ENCODE peak calls at places on chromosomes 4 and X, in ten cellular contexts. One of them, this sample, is unnamed.

GRCh38 chr4:165921546-165921945 is 48.5 kb downstream of the TLL1 start:
- DNase-seq in DND-41: no peak
- DNase-seq in right atrium auricular region: no peak
- DNase-seq in MM.1S: no peak
- DNase-seq in suprapubic skin: no peak
- DNase-seq in transverse colon: no peak
- DNase-seq in H9: no peak
- DNase-seq in psoas muscle: no peak
- DNase-seq in upper lobe of left lung: no peak
- DNase-seq in tibial artery: no peak
- DNase-seq in this sample: no peak

GRCh38 chr4:71833175-71833900 is 49.5 kb upstream of the GC start:
- DNase-seq in DND-41: no peak
- DNase-seq in upper lobe of left lung: peak; percentile 40
- DNase-seq in suprapubic skin: no peak
- DNase-seq in MM.1S: no peak
- DNase-seq in H9: no peak
- DNase-seq in transverse colon: peak; percentile 41
- DNase-seq in tibial artery: no peak
- DNase-seq in right atrium auricular region: no peak
- DNase-seq in psoas muscle: no peak
- DNase-seq in this sample: no peak

GRCh38 chr4:84855774-84856173 is 110.7 kb downstream of the WDFY3 start:
- DNase-seq in DND-41: no peak
- DNase-seq in suprapubic skin: no peak
- DNase-seq in MM.1S: no peak
- DNase-seq in tibial artery: peak; percentile 28
- DNase-seq in H9: no peak
- DNase-seq in psoas muscle: no peak
- DNase-seq in transverse colon: no peak
- DNase-seq in right atrium auricular region: no peak
- DNase-seq in upper lobe of left lung: no peak
- DNase-seq in this sample: peak; percentile 10

GRCh38 chr4:6410078-6410477 is 62.3 kb downstream of the PPP2R2C start:
- DNase-seq in DND-41: no peak
- DNase-seq in MM.1S: no peak
- DNase-seq in tibial artery: no peak
- DNase-seq in upper lobe of left lung: no peak
- DNase-seq in H9: no peak
- DNase-seq in transverse colon: no peak
- DNase-seq in suprapubic skin: no peak
- DNase-seq in right atrium auricular region: no peak
- DNase-seq in psoas muscle: no peak
- DNase-seq in this sample: no peak

GRCh38 chr4:61431131-61431530 is 231.0 kb downstream of the ADGRL3 start:
- DNase-seq in upper lobe of left lung: no peak
- DNase-seq in psoas muscle: no peak
- DNase-seq in MM.1S: no peak
- DNase-seq in transverse colon: no peak
- DNase-seq in suprapubic skin: no peak
- DNase-seq in tibial artery: no peak
- DNase-seq in right atrium auricular region: no peak
- DNase-seq in DND-41: no peak
- DNase-seq in H9: no peak
- DNase-seq in this sample: no peak

GRCh38 chr4:184441461-184442392 is 32.6 kb downstream of the IRF2 start:
- DNase-seq in transverse colon: no peak
- DNase-seq in H9: peak; percentile 52
- DNase-seq in MM.1S: no peak
- DNase-seq in tibial artery: no peak
- DNase-seq in suprapubic skin: no peak
- DNase-seq in upper lobe of left lung: no peak
- DNase-seq in psoas muscle: no peak
- DNase-seq in DND-41: no peak
- DNase-seq in right atrium auricular region: no peak
- DNase-seq in this sample: no peak

GRCh38 chr4:97370581-97370980 is 772.7 kb downstream of the STPG2 start:
- DNase-seq in suprapubic skin: no peak
- DNase-seq in DND-41: no peak
- DNase-seq in MM.1S: no peak
- DNase-seq in transverse colon: no peak
- DNase-seq in tibial artery: no peak
- DNase-seq in upper lobe of left lung: no peak
- DNase-seq in psoas muscle: no peak
- DNase-seq in right atrium auricular region: no peak
- DNase-seq in H9: no peak
- DNase-seq in this sample: no peak

GRCh38 chr4:18566970-18567799 is 545.6 kb upstream of the LCORL start:
- DNase-seq in psoas muscle: no peak
- DNase-seq in H9: no peak
- DNase-seq in right atrium auricular region: no peak
- DNase-seq in suprapubic skin: no peak
- DNase-seq in DND-41: no peak
- DNase-seq in transverse colon: no peak
- DNase-seq in MM.1S: no peak
- DNase-seq in tibial artery: no peak
- DNase-seq in upper lobe of left lung: no peak
- DNase-seq in this sample: no peak

GRCh38 chrX:10750581-10750980 is 130.2 kb upstream of the MID1 start:
- DNase-seq in upper lobe of left lung: no peak
- DNase-seq in suprapubic skin: no peak
- DNase-seq in right atrium auricular region: no peak
- DNase-seq in psoas muscle: no peak
- DNase-seq in H9: no peak
- DNase-seq in transverse colon: no peak
- DNase-seq in MM.1S: no peak
- DNase-seq in tibial artery: no peak
- DNase-seq in DND-41: no peak
- DNase-seq in this sample: no peak

GRCh38 chr4:87026795-87027495 is 92.1 kb downstream of the AFF1 start:
- DNase-seq in suprapubic skin: no peak
- DNase-seq in MM.1S: no peak
- DNase-seq in DND-41: no peak
- DNase-seq in H9: no peak
- DNase-seq in transverse colon: no peak
- DNase-seq in upper lobe of left lung: peak; percentile 50
- DNase-seq in tibial artery: no peak
- DNase-seq in right atrium auricular region: no peak
- DNase-seq in psoas muscle: no peak
- DNase-seq in this sample: peak; percentile 58

GRCh38 chr4:184814686-184815045 is 11.1 kb downstream of the ACSL1 start:
- DNase-seq in transverse colon: no peak
- DNase-seq in right atrium auricular region: no peak
- DNase-seq in tibial artery: no peak
- DNase-seq in H9: no peak
- DNase-seq in DND-41: no peak
- DNase-seq in suprapubic skin: peak; percentile 44
- DNase-seq in psoas muscle: no peak
- DNase-seq in upper lobe of left lung: no peak
- DNase-seq in MM.1S: no peak
- DNase-seq in this sample: no peak

GRCh38 chr4:121421594-121421993 is 40.8 kb upstream of the QRFPR start:
- DNase-seq in MM.1S: peak; percentile 26
- DNase-seq in psoas muscle: no peak
- DNase-seq in transverse colon: no peak
- DNase-seq in H9: no peak
- DNase-seq in suprapubic skin: no peak
- DNase-seq in upper lobe of left lung: no peak
- DNase-seq in right atrium auricular region: no peak
- DNase-seq in tibial artery: no peak
- DNase-seq in DND-41: no peak
- DNase-seq in this sample: no peak
- TF ChIP-seq CTCF in MM.1S: peak; percentile 54
- TF ChIP-seq CTCF in psoas muscle: no peak
- TF ChIP-seq CTCF in transverse colon: no peak
- TF ChIP-seq CTCF in H9: peak; percentile 80
- TF ChIP-seq CTCF in suprapubic skin: no peak
- TF ChIP-seq CTCF in upper lobe of left lung: peak; percentile 22
- TF ChIP-seq CTCF in right atrium auricular region: peak; percentile 33
- TF ChIP-seq CTCF in tibial artery: no peak
- TF ChIP-seq CTCF in DND-41: peak; percentile 52
- TF ChIP-seq CTCF in this sample: no peak

GRCh38 chr4:168720396-168720795 is 223.5 kb downstream of the PALLD start:
- DNase-seq in H9: no peak
- DNase-seq in tibial artery: no peak
- DNase-seq in suprapubic skin: no peak
- DNase-seq in transverse colon: no peak
- DNase-seq in DND-41: no peak
- DNase-seq in upper lobe of left lung: no peak
- DNase-seq in psoas muscle: no peak
- DNase-seq in right atrium auricular region: no peak
- DNase-seq in MM.1S: no peak
- DNase-seq in this sample: no peak
- H3K4me1 ChIP-seq in H9: peaks cover 3% of the 10 kb centered on the region
- H3K4me1 ChIP-seq in tibial artery: no peaks in the 10 kb centered on the region
- H3K4me1 ChIP-seq in suprapubic skin: peaks cover 26% of the 10 kb centered on the region
- H3K4me1 ChIP-seq in transverse colon: peaks cover 7% of the 10 kb centered on the region
- H3K4me1 ChIP-seq in DND-41: no peaks in the 10 kb centered on the region
- H3K4me1 ChIP-seq in upper lobe of left lung: peaks cover 14% of the 10 kb centered on the region
- H3K4me1 ChIP-seq in psoas muscle: peaks cover 20% of the 10 kb centered on the region
- H3K4me1 ChIP-seq in right atrium auricular region: peaks cover 51% of the 10 kb centered on the region
- H3K4me1 ChIP-seq in MM.1S: no peaks in the 10 kb centered on the region
- H3K4me1 ChIP-seq in this sample: peaks cover 24% of the 10 kb centered on the region

DNA sequence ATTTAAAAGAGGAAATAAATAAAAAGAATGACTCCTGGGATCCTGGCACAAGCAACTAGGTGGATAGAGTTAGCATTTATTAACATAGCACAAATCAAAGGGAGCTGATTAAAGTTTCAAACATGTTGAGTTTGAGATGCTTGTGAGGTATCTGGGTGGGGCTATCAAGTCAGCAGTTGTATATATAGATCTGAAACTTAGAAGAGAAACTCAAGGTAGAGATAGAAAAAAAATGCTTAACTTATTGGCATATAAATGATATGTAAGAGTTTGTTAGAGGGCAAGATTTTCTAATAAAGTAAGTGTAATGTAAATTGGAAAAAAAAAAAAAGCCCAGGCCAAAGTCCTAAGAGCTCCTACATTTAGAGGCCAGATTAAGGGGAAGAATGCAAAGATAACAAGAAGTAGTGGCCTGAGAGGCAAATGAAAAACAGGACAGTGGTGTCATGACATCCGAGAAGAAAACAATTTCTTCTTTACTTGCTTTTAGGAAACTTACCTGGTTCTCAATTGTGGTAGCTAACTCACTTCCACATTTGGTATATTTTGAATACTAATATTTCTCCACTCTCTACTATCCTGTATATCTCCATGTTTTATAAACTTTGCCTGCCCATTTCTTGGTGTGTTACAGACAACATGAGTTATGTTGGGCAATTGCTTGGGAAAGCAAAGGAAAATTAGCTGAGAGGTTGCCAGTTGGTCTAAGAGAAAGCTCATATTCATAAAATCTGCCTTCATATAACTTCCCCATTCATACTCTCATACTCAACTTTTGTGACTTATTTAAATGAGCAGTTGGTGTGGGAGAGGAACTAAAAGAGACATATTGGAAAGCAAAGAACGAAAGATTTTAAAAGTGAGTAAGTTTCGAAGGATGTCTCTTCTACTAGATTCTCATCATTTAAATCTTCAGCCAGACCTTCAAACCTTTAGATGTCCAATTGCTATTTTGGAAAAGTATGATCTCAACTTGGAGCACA is 169.3 kb downstream of the PARM1 start:
- DNase-seq in psoas muscle: no peak
- DNase-seq in transverse colon: no peak
- DNase-seq in H9: no peak
- DNase-seq in DND-41: no peak
- DNase-seq in right atrium auricular region: no peak
- DNase-seq in upper lobe of left lung: no peak
- DNase-seq in tibial artery: no peak
- DNase-seq in MM.1S: peak; percentile 87
- DNase-seq in suprapubic skin: no peak
- DNase-seq in this sample: no peak
- TF ChIP-seq CTCF in psoas muscle: no peak
- TF ChIP-seq CTCF in transverse colon: no peak
- TF ChIP-seq CTCF in H9: no peak
- TF ChIP-seq CTCF in DND-41: no peak
- TF ChIP-seq CTCF in right atrium auricular region: no peak
- TF ChIP-seq CTCF in upper lobe of left lung: no peak
- TF ChIP-seq CTCF in tibial artery: no peak
- TF ChIP-seq CTCF in MM.1S: no peak
- TF ChIP-seq CTCF in suprapubic skin: no peak
- TF ChIP-seq CTCF in this sample: no peak

DNA sequence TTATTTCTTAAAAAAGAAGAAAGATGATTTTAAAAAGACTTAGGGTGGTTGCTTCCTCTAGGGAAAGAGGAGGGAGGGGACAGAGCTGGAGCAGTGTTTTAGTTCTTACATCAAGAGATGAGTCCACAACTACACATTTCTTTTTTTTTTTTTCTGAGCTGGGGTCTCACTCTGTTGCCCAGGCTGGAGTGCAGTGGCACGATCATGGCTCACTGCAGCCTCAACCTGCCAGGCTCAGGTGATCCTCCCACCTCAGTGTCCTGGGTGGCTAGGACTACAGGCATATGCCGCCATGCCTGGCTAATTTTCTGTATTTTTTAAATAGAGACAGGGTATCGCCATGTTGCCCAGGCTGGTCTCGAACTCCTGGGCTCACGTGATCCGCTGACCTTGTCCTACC is 17.2 kb downstream of the SH3KBP1 start:
- DNase-seq in tibial artery: no peak
- DNase-seq in H9: no peak
- DNase-seq in right atrium auricular region: no peak
- DNase-seq in psoas muscle: no peak
- DNase-seq in DND-41: no peak
- DNase-seq in suprapubic skin: no peak
- DNase-seq in MM.1S: no peak
- DNase-seq in transverse colon: no peak
- DNase-seq in upper lobe of left lung: no peak
- DNase-seq in this sample: no peak
- H3K4me1 ChIP-seq in tibial artery: no peaks in the 10 kb centered on the region
- H3K4me1 ChIP-seq in H9: no peaks in the 10 kb centered on the region
- H3K4me1 ChIP-seq in right atrium auricular region: no peaks in the 10 kb centered on the region
- H3K4me1 ChIP-seq in psoas muscle: peaks cover 11% of the 10 kb centered on the region
- H3K4me1 ChIP-seq in DND-41: peaks cover 73% of the 10 kb centered on the region
- H3K4me1 ChIP-seq in suprapubic skin: no peaks in the 10 kb centered on the region
- H3K4me1 ChIP-seq in MM.1S: peaks cover 49% of the 10 kb centered on the region
- H3K4me1 ChIP-seq in transverse colon: no peaks in the 10 kb centered on the region
- H3K4me1 ChIP-seq in upper lobe of left lung: peaks cover 13% of the 10 kb centered on the region
- H3K4me1 ChIP-seq in this sample: no peaks in the 10 kb centered on the region

GRCh38 chr4:155207534-155208257 is 740 bp upstream of the NPY2R start:
- DNase-seq in H9: peak; percentile 77
- DNase-seq in right atrium auricular region: no peak
- DNase-seq in transverse colon: peak; percentile 7
- DNase-seq in DND-41: no peak
- DNase-seq in psoas muscle: no peak
- DNase-seq in upper lobe of left lung: no peak
- DNase-seq in MM.1S: no peak
- DNase-seq in tibial artery: no peak
- DNase-seq in suprapubic skin: no peak
- DNase-seq in this sample: no peak
- TF ChIP-seq CTCF in H9: peak; percentile 61
- TF ChIP-seq CTCF in right atrium auricular region: no peak
- TF ChIP-seq CTCF in transverse colon: peak; percentile 31
- TF ChIP-seq CTCF in DND-41: no peak
- TF ChIP-seq CTCF in psoas muscle: no peak
- TF ChIP-seq CTCF in upper lobe of left lung: no peak
- TF ChIP-seq CTCF in MM.1S: no peak
- TF ChIP-seq CTCF in tibial artery: no peak
- TF ChIP-seq CTCF in suprapubic skin: no peak
- TF ChIP-seq CTCF in this sample: no peak